ENCODE peak calls at places on chromosomes 1 and 21, in four cellular contexts. One of them, this sample, is unnamed.

GRCh38 chr21:33543505-33544129 is 779 bp downstream of the SON start:
- DNase-seq in T-helper 9 cell: peak
- DNase-seq in endothelial cell: peak
- DNase-seq in activated T-helper 1 cell treated with anti-CD3 and anti-CD28 coated beads, Interleukin-12 subunit alpha, Interleukin-12 subunit beta, Interleukin-2, Interleukin-4 antibody, amounts not matched to agents 30 ng/mL and 10 ng/mL and 1 ng/mL, durations not matched to agents 14 hours and 24 hours and 36 hours: peak
- DNase-seq in this sample: no peak

GRCh38 chr1:235834620-235835019 is 32.1 kb downstream of the LYST start:
- DNase-seq in T-helper 9 cell: no peak
- DNase-seq in endothelial cell: no peak
- DNase-seq in activated T-helper 1 cell treated with anti-CD3 and anti-CD28 coated beads, Interleukin-12 subunit alpha, Interleukin-12 subunit beta, Interleukin-2, Interleukin-4 antibody, amounts not matched to agents 30 ng/mL and 10 ng/mL and 1 ng/mL, durations not matched to agents 14 hours and 24 hours and 36 hours: no peak
- DNase-seq in this sample: no peak

GRCh38 chr1:239987103-239987745 is 104.5 kb upstream of the FMN2 start:
- DNase-seq in T-helper 9 cell: no peak
- DNase-seq in endothelial cell: peak
- DNase-seq in activated T-helper 1 cell treated with anti-CD3 and anti-CD28 coated beads, Interleukin-12 subunit alpha, Interleukin-12 subunit beta, Interleukin-2, Interleukin-4 antibody, amounts not matched to agents 30 ng/mL and 10 ng/mL and 1 ng/mL, durations not matched to agents 14 hours and 24 hours and 36 hours: no peak
- DNase-seq in this sample: no peak

GRCh38 chr1:157773723-157774350 is 3.1 kb downstream of the FCRL2 start:
- DNase-seq in T-helper 9 cell: no peak
- DNase-seq in endothelial cell: peak
- DNase-seq in activated T-helper 1 cell treated with anti-CD3 and anti-CD28 coated beads, Interleukin-12 subunit alpha, Interleukin-12 subunit beta, Interleukin-2, Interleukin-4 antibody, amounts not matched to agents 30 ng/mL and 10 ng/mL and 1 ng/mL, durations not matched to agents 14 hours and 24 hours and 36 hours: no peak
- DNase-seq in this sample: peak

GRCh38 chr1:203200059-203200553 is 13.6 kb upstream of the CHI3L1 start:
- DNase-seq in T-helper 9 cell: no peak
- DNase-seq in endothelial cell: no peak
- DNase-seq in activated T-helper 1 cell treated with anti-CD3 and anti-CD28 coated beads, Interleukin-12 subunit alpha, Interleukin-12 subunit beta, Interleukin-2, Interleukin-4 antibody, amounts not matched to agents 30 ng/mL and 10 ng/mL and 1 ng/mL, durations not matched to agents 14 hours and 24 hours and 36 hours: no peak
- DNase-seq in this sample: no peak

GRCh38 chr1:108657701-108658100 is 3.2 kb downstream of the HENMT1 start:
- DNase-seq in T-helper 9 cell: no peak
- DNase-seq in endothelial cell: no peak
- DNase-seq in activated T-helper 1 cell treated with anti-CD3 and anti-CD28 coated beads, Interleukin-12 subunit alpha, Interleukin-12 subunit beta, Interleukin-2, Interleukin-4 antibody, amounts not matched to agents 30 ng/mL and 10 ng/mL and 1 ng/mL, durations not matched to agents 14 hours and 24 hours and 36 hours: no peak
- DNase-seq in this sample: no peak

GRCh38 chr1:115314111-115314510 is 23.9 kb downstream of the NGF start:
- DNase-seq in T-helper 9 cell: no peak
- DNase-seq in endothelial cell: no peak
- DNase-seq in activated T-helper 1 cell treated with anti-CD3 and anti-CD28 coated beads, Interleukin-12 subunit alpha, Interleukin-12 subunit beta, Interleukin-2, Interleukin-4 antibody, amounts not matched to agents 30 ng/mL and 10 ng/mL and 1 ng/mL, durations not matched to agents 14 hours and 24 hours and 36 hours: no peak
- DNase-seq in this sample: no peak

GRCh38 chr21:32383812-32384211 is 9.0 kb downstream of the URB1 start:
- DNase-seq in T-helper 9 cell: no peak
- DNase-seq in endothelial cell: no peak
- DNase-seq in activated T-helper 1 cell treated with anti-CD3 and anti-CD28 coated beads, Interleukin-12 subunit alpha, Interleukin-12 subunit beta, Interleukin-2, Interleukin-4 antibody, amounts not matched to agents 30 ng/mL and 10 ng/mL and 1 ng/mL, durations not matched to agents 14 hours and 24 hours and 36 hours: no peak
- DNase-seq in this sample: no peak

GRCh38 chr1:162538815-162539431 is 22.6 kb upstream of the UAP1 start:
- DNase-seq in T-helper 9 cell: no peak
- DNase-seq in endothelial cell: no peak
- DNase-seq in activated T-helper 1 cell treated with anti-CD3 and anti-CD28 coated beads, Interleukin-12 subunit alpha, Interleukin-12 subunit beta, Interleukin-2, Interleukin-4 antibody, amounts not matched to agents 30 ng/mL and 10 ng/mL and 1 ng/mL, durations not matched to agents 14 hours and 24 hours and 36 hours: no peak
- DNase-seq in this sample: no peak

GRCh38 chr1:232600430-232601258 is 29.3 kb downstream of the SIPA1L2 start:
- DNase-seq in T-helper 9 cell: no peak
- DNase-seq in endothelial cell: no peak
- DNase-seq in activated T-helper 1 cell treated with anti-CD3 and anti-CD28 coated beads, Interleukin-12 subunit alpha, Interleukin-12 subunit beta, Interleukin-2, Interleukin-4 antibody, amounts not matched to agents 30 ng/mL and 10 ng/mL and 1 ng/mL, durations not matched to agents 14 hours and 24 hours and 36 hours: no peak
- DNase-seq in this sample: no peak

GRCh38 chr1:154614887-154615286 is 6.9 kb upstream of the ADAR start:
- DNase-seq in T-helper 9 cell: no peak
- DNase-seq in endothelial cell: no peak
- DNase-seq in activated T-helper 1 cell treated with anti-CD3 and anti-CD28 coated beads, Interleukin-12 subunit alpha, Interleukin-12 subunit beta, Interleukin-2, Interleukin-4 antibody, amounts not matched to agents 30 ng/mL and 10 ng/mL and 1 ng/mL, durations not matched to agents 14 hours and 24 hours and 36 hours: no peak
- DNase-seq in this sample: no peak

GRCh38 chr21:42062543-42063022 is 8.5 kb upstream of the UMODL1 start:
- DNase-seq in T-helper 9 cell: peak
- DNase-seq in endothelial cell: no peak
- DNase-seq in activated T-helper 1 cell treated with anti-CD3 and anti-CD28 coated beads, Interleukin-12 subunit alpha, Interleukin-12 subunit beta, Interleukin-2, Interleukin-4 antibody, amounts not matched to agents 30 ng/mL and 10 ng/mL and 1 ng/mL, durations not matched to agents 14 hours and 24 hours and 36 hours: peak
- DNase-seq in this sample: no peak

GRCh38 chr1:156523801-156524480 is 23.4 kb upstream of the MEF2D start:
- DNase-seq in T-helper 9 cell: no peak
- DNase-seq in endothelial cell: no peak
- DNase-seq in activated T-helper 1 cell treated with anti-CD3 and anti-CD28 coated beads, Interleukin-12 subunit alpha, Interleukin-12 subunit beta, Interleukin-2, Interleukin-4 antibody, amounts not matched to agents 30 ng/mL and 10 ng/mL and 1 ng/mL, durations not matched to agents 14 hours and 24 hours and 36 hours: no peak
- DNase-seq in this sample: no peak

GRCh38 chr1:64915381-64916274 is 50.7 kb downstream of the JAK1 start:
- DNase-seq in T-helper 9 cell: no peak
- DNase-seq in endothelial cell: no peak
- DNase-seq in activated T-helper 1 cell treated with anti-CD3 and anti-CD28 coated beads, Interleukin-12 subunit alpha, Interleukin-12 subunit beta, Interleukin-2, Interleukin-4 antibody, amounts not matched to agents 30 ng/mL and 10 ng/mL and 1 ng/mL, durations not matched to agents 14 hours and 24 hours and 36 hours: no peak
- DNase-seq in this sample: no peak

GRCh38 chr21:29647353-29647781 is 292.4 kb downstream of the GRIK1 start:
- DNase-seq in T-helper 9 cell: no peak
- DNase-seq in endothelial cell: no peak
- DNase-seq in activated T-helper 1 cell treated with anti-CD3 and anti-CD28 coated beads, Interleukin-12 subunit alpha, Interleukin-12 subunit beta, Interleukin-2, Interleukin-4 antibody, amounts not matched to agents 30 ng/mL and 10 ng/mL and 1 ng/mL, durations not matched to agents 14 hours and 24 hours and 36 hours: no peak
- DNase-seq in this sample: no peak

GRCh38 chr1:200161801-200162200 is 134.3 kb downstream of the NR5A2 start:
- DNase-seq in T-helper 9 cell: no peak
- DNase-seq in endothelial cell: no peak
- DNase-seq in activated T-helper 1 cell treated with anti-CD3 and anti-CD28 coated beads, Interleukin-12 subunit alpha, Interleukin-12 subunit beta, Interleukin-2, Interleukin-4 antibody, amounts not matched to agents 30 ng/mL and 10 ng/mL and 1 ng/mL, durations not matched to agents 14 hours and 24 hours and 36 hours: no peak
- DNase-seq in this sample: no peak

GRCh38 chr1:225842788-225843425 is 33.0 kb downstream of the EPHX1 start:
- DNase-seq in T-helper 9 cell: no peak
- DNase-seq in endothelial cell: no peak
- DNase-seq in activated T-helper 1 cell treated with anti-CD3 and anti-CD28 coated beads, Interleukin-12 subunit alpha, Interleukin-12 subunit beta, Interleukin-2, Interleukin-4 antibody, amounts not matched to agents 30 ng/mL and 10 ng/mL and 1 ng/mL, durations not matched to agents 14 hours and 24 hours and 36 hours: no peak
- DNase-seq in this sample: no peak

GRCh38 chr1:243926803-243927245 is 76.8 kb upstream of the AKT3 start:
- DNase-seq in T-helper 9 cell: no peak
- DNase-seq in endothelial cell: no peak
- DNase-seq in activated T-helper 1 cell treated with anti-CD3 and anti-CD28 coated beads, Interleukin-12 subunit alpha, Interleukin-12 subunit beta, Interleukin-2, Interleukin-4 antibody, amounts not matched to agents 30 ng/mL and 10 ng/mL and 1 ng/mL, durations not matched to agents 14 hours and 24 hours and 36 hours: no peak
- DNase-seq in this sample: no peak

GRCh38 chr21:34008618-34009017 is 64.8 kb upstream of the MRPS6 start:
- DNase-seq in T-helper 9 cell: no peak
- DNase-seq in endothelial cell: no peak
- DNase-seq in activated T-helper 1 cell treated with anti-CD3 and anti-CD28 coated beads, Interleukin-12 subunit alpha, Interleukin-12 subunit beta, Interleukin-2, Interleukin-4 antibody, amounts not matched to agents 30 ng/mL and 10 ng/mL and 1 ng/mL, durations not matched to agents 14 hours and 24 hours and 36 hours: no peak
- DNase-seq in this sample: no peak

GRCh38 chr1:36093919-36094318 is 5.2 kb downstream of the ADPRS start:
- DNase-seq in T-helper 9 cell: no peak
- DNase-seq in endothelial cell: no peak
- DNase-seq in activated T-helper 1 cell treated with anti-CD3 and anti-CD28 coated beads, Interleukin-12 subunit alpha, Interleukin-12 subunit beta, Interleukin-2, Interleukin-4 antibody, amounts not matched to agents 30 ng/mL and 10 ng/mL and 1 ng/mL, durations not matched to agents 14 hours and 24 hours and 36 hours: no peak
- DNase-seq in this sample: no peak

GRCh38 chr1:84505167-84506001 is 802 bp upstream of the SPATA1 start:
- DNase-seq in T-helper 9 cell: no peak
- DNase-seq in endothelial cell: no peak
- DNase-seq in activated T-helper 1 cell treated with anti-CD3 and anti-CD28 coated beads, Interleukin-12 subunit alpha, Interleukin-12 subunit beta, Interleukin-2, Interleukin-4 antibody, amounts not matched to agents 30 ng/mL and 10 ng/mL and 1 ng/mL, durations not matched to agents 14 hours and 24 hours and 36 hours: no peak
- DNase-seq in this sample: no peak

GRCh38 chr1:208243851-208244583 is at the start of gene PLXNA2:
- DNase-seq in T-helper 9 cell: peak
- DNase-seq in endothelial cell: peak
- DNase-seq in activated T-helper 1 cell treated with anti-CD3 and anti-CD28 coated beads, Interleukin-12 subunit alpha, Interleukin-12 subunit beta, Interleukin-2, Interleukin-4 antibody, amounts not matched to agents 30 ng/mL and 10 ng/mL and 1 ng/mL, durations not matched to agents 14 hours and 24 hours and 36 hours: peak
- DNase-seq in this sample: no peak